ENCODE peak calls at places on chromosomes 7 and 10, in five cellular contexts. D is tibial artery; W is neural crest cell; R is posterior cingulate gyrus; B is CD8-positive, alpha-beta memory T cell. A is an unnamed sample.

GRCh38 chr10:98357208-98357836 is 57.7 kb downstream of the PYROXD2 start:
- DNase-seq in R (no peak), B (no peak), D (no peak), W (no peak), A (no peak)

GRCh38 chr10:46523881-46524470 is 32.5 kb downstream of the GPRIN2 start:
- DNase-seq in R (peak), B (no peak), D (peak), W (no peak), A (no peak)

GRCh38 chr10:34918896-34919295 is 103.8 kb upstream of the PARD3 start:
- DNase-seq in R (no peak), W (no peak), D (no peak), B (no peak), A (no peak)

GRCh38 chr7:134203186-134203889 is 76.2 kb downstream of the LRGUK start:
- DNase-seq in B (no peak), W (no peak), R (no peak), D (no peak), A (no peak)

GRCh38 chr7:98996162-98996552 is 117.8 kb downstream of the TRRAP start:
- DNase-seq in W (no peak), R (peak), D (no peak), B (no peak), A (no peak)

GRCh38 chr7:44650772-44651171 is 44.3 kb downstream of the OGDH start:
- DNase-seq in D (peak), W (no peak), R (no peak), B (no peak), A (no peak)

GRCh38 chr7:13641699-13642098 is 347.8 kb downstream of the ETV1 start:
- DNase-seq in B (no peak), R (no peak), W (no peak), D (no peak), A (no peak)

GRCh38 chr7:54880326-54880989 is 121.4 kb upstream of the SEC61G start:
- DNase-seq in D (no peak), R (no peak), B (no peak), W (no peak), A (no peak)